ENCODE peak calls at places on chromosomes 3 and 15, in seven cellular contexts. G, B, Y, J, Z, C and V are unnamed samples.

GRCh38 chr15:70672081-70672480 is 91.3 kb downstream of the UACA start:
- DNase-seq in Z (no peak), J (no peak), G (peak; percentile 26), B (no peak), Y (no peak), C (no peak), V (no peak)

GRCh38 chr3:115834068-115834467 is 210.8 kb downstream of the GAP43 start:
- DNase-seq in J (peak; percentile 81), Y (no peak), G (peak; percentile 90), Z (peak; percentile 3), B (peak; percentile 78), C (no peak), V (no peak)

GRCh38 chr3:158102660-158103085 is 3.5 kb downstream of the SHOX2 start:
- DNase-seq in C (no peak), B (no peak), J (no peak), Z (no peak), Y (no peak), G (no peak), V (no peak)

GRCh38 chr3:88167173-88167572 is 17.4 kb downstream of the C3orf38 start:
- DNase-seq in J (no peak), Y (no peak), C (no peak), G (no peak), Z (no peak), B (no peak), V (no peak)

GRCh38 chr3:72259755-72260589 is 475.0 kb upstream of the PROK2 start:
- DNase-seq in G (peak; percentile 36), C (no peak), Z (no peak), J (no peak), Y (no peak), B (no peak), V (no peak)

GRCh38 chr3:165466856-165467255 is 270.7 kb upstream of the SLITRK3 start:
- DNase-seq in B (no peak), Z (no peak), C (no peak), Y (no peak), J (no peak), G (peak; percentile 50), V (no peak)

GRCh38 chr15:60091150-60091549 is 87.0 kb downstream of the FOXB1 start:
- DNase-seq in Y (no peak), C (no peak), G (peak; percentile 82), B (peak; percentile 49), Z (peak; percentile 69), J (peak; percentile 89), V (peak; percentile 81)

GRCh38 chr15:89429023-89429422 is 67.4 kb downstream of the RHCG start:
- DNase-seq in G (no peak), J (no peak), Y (no peak), C (no peak), Z (no peak), B (peak; percentile 23), V (no peak)

GRCh38 chr3:100556656-100557310 is 52.6 kb upstream of the ADGRG7 start:
- DNase-seq in C (no peak), G (peak; percentile 74), J (peak; percentile 50), Z (no peak), B (peak; percentile 36), Y (no peak), V (no peak)

GRCh38 chr3:170471149-170471548 is 52.5 kb downstream of the CLDN11 start:
- DNase-seq in C (no peak), G (no peak), Y (no peak), J (no peak), B (no peak), Z (no peak), V (no peak)

GRCh38 chr3:8986741-8987672 is 23.7 kb upstream of the RAD18 start:
- DNase-seq in C (no peak), B (no peak), Z (no peak), Y (no peak), J (no peak), G (no peak), V (no peak)

GRCh38 chr3:102230057-102230456 is 204.8 kb upstream of the ZPLD1 start:
- DNase-seq in C (no peak), G (no peak), Y (no peak), J (no peak), B (no peak), Z (no peak), V (no peak)

GRCh38 chr15:25424073-25424472 is 14.8 kb downstream of the UBE3A start:
- DNase-seq in C (no peak), B (no peak), G (no peak), Y (no peak), J (no peak), Z (no peak), V (no peak)

GRCh38 chr15:93829115-93829849 is 402.1 kb upstream of the MCTP2 start:
- DNase-seq in Z (no peak), C (peak; percentile 70), J (peak; percentile 76), Y (no peak), G (peak; percentile 30), B (no peak), V (peak; percentile 70)

GRCh38 chr3:132535575-132536441 is 61.3 kb upstream of the ACKR4 start:
- DNase-seq in Z (peak; percentile 60), G (peak; percentile 89), C (peak; percentile 87), J (peak; percentile 77), Y (peak; percentile 63), B (peak; percentile 80), V (peak; percentile 42)

GRCh38 chr3:135106445-135106844 is 311.4 kb downstream of the EPHB1 start:
- DNase-seq in Z (peak; percentile 5), B (no peak), Y (peak; percentile 81), C (peak; percentile 45), J (peak; percentile 53), G (no peak), V (peak; percentile 38)

GRCh38 chr3:190012314-190012782 is 108.3 kb downstream of the P3H2 start:
- DNase-seq in G (peak; percentile 81), B (peak; percentile 35), Z (no peak), Y (no peak), C (peak; percentile 14), J (peak; percentile 10), V (peak; percentile 83)

GRCh38 chr3:127064391-127065137 is 81.6 kb downstream of the PLXNA1 start:
- DNase-seq in Y (no peak), C (peak; percentile 66), G (peak; percentile 22), B (peak; percentile 59), J (peak; percentile 88), Z (peak; percentile 56), V (peak; percentile 49)

GRCh38 chr3:194276768-194277546 is 74.2 kb downstream of the CPN2 start:
- DNase-seq in Z (no peak), B (no peak), G (peak; percentile 55), C (no peak), J (peak; percentile 60), Y (peak; percentile 35), V (peak; percentile 18)

GRCh38 chr15:59678620-59679019 is 10.5 kb downstream of the BNIP2 start:
- DNase-seq in C (no peak), B (no peak), G (no peak), J (no peak), Y (no peak), Z (no peak), V (no peak)

GRCh38 chr3:65406470-65406869 is 632.2 kb downstream of the MAGI1 start:
- DNase-seq in C (no peak), J (peak; percentile 7), B (no peak), Z (no peak), G (no peak), Y (no peak), V (no peak)

GRCh38 chr3:107542665-107543064 is 19.9 kb downstream of the BBX start:
- DNase-seq in G (no peak), Y (no peak), B (no peak), J (no peak), C (no peak), Z (no peak), V (no peak)

GRCh38 chr15:88187195-88187594 is 69.3 kb downstream of the NTRK3 start:
- DNase-seq in J (no peak), C (no peak), B (no peak), Y (no peak), Z (peak; percentile 10), G (no peak), V (no peak)

GRCh38 chr3:55511895-55512585 is 24.9 kb upstream of the WNT5A start:
- DNase-seq in B (peak; percentile 79), Y (no peak), C (no peak), Z (no peak), J (peak; percentile 70), G (peak; percentile 70), V (no peak)

GRCh38 chr3:161420746-161421145 is 49.4 kb upstream of the SPTSSB start:
- DNase-seq in Z (peak; percentile 11), G (peak; percentile 26), J (no peak), Y (no peak), C (no peak), B (no peak), V (no peak)

GRCh38 chr3:120926146-120926545 is 18.1 kb downstream of the STXBP5L start:
- DNase-seq in C (no peak), G (no peak), Z (no peak), B (no peak), Y (no peak), J (no peak), V (no peak)

GRCh38 chr3:158097571-158098553 is 8.4 kb downstream of the SHOX2 start:
- DNase-seq in B (no peak), Y (peak; percentile 87), C (peak; percentile 94), G (peak; percentile 55), J (no peak), Z (peak; percentile 95), V (peak; percentile 91)

GRCh38 chr15:68574051-68574450 is 4.7 kb upstream of the CORO2B start:
- DNase-seq in G (no peak), C (no peak), B (no peak), J (no peak), Y (no peak), Z (no peak), V (no peak)

GRCh38 chr3:194472290-194472920 is 14.4 kb downstream of the ATP13A3 start:
- DNase-seq in J (peak; percentile 54), Z (peak; percentile 31), G (peak; percentile 81), B (peak; percentile 74), Y (peak; percentile 27), C (peak; percentile 82), V (peak; percentile 72)

GRCh38 chr3:129419476-129419875 is 9.0 kb downstream of the EFCAB12 start:
- DNase-seq in B (no peak), C (no peak), Z (no peak), J (no peak), G (no peak), Y (no peak), V (no peak)

GRCh38 chr3:31610700-31611275 is 78.1 kb downstream of the STT3B start:
- DNase-seq in J (peak; percentile 38), C (peak; percentile 53), Z (peak; percentile 22), B (peak; percentile 55), Y (no peak), G (peak; percentile 50), V (peak; percentile 10)

GRCh38 chr3:57556459-57557087 is 499 bp downstream of the PDE12 start:
- DNase-seq in G (no peak), C (peak; percentile 43), B (no peak), J (peak; percentile 20), Y (no peak), Z (peak; percentile 21), V (peak; percentile 38)